ENCODE peak calls at places on chromosomes 5 and 9, in seven cellular contexts. I is H7; P is left ventricle myocardium inferior; B is activated naive CD4-positive, alpha-beta T cell; N is fibroblast of pulmonary artery; V is fibroblast of the aortic adventitia; F is NCI-H1105 treated with DMSO at 0.1 percent for 48 hours. D is an unnamed sample.

GRCh38 chr5:65050826-65051498 is 282.2 kb downstream of the CWC27 start:
- DNase-seq in B (no peak), I (no peak), V (no peak), P (no peak), F (no peak), N (no peak), D (no peak)

GRCh38 chr5:33336911-33337620 is 103.7 kb upstream of the TARS1 start:
- DNase-seq in P (no peak), I (no peak), V (peak), B (no peak), F (no peak), N (peak), D (peak)

GRCh38 chr9:35820076-35820475 is 5.2 kb upstream of the HINT2 start:
- DNase-seq in I (no peak), N (peak), P (no peak), B (no peak), V (peak), F (no peak), D (peak)

GRCh38 chr5:135208555-135209494 is 174.8 kb upstream of the PITX1 start:
- DNase-seq in I (no peak), V (peak), N (peak), P (no peak), F (no peak), B (no peak), D (peak)

GRCh38 chr9:72473474-72474241 is 47.8 kb upstream of the TMC1 start:
- DNase-seq in B (no peak), N (peak), V (peak), P (no peak), I (no peak), F (no peak), D (peak)

GRCh38 chr9:136517950-136518349 is 27.9 kb downstream of the NOTCH1 start:
- DNase-seq in B (no peak), N (no peak), V (no peak), I (no peak), F (no peak), P (no peak), D (no peak)

GRCh38 chr9:101465330-101465915 is 29.8 kb upstream of the ALDOB start:
- DNase-seq in F (no peak), I (peak), V (peak), B (no peak), P (no peak), N (peak), D (peak)

GRCh38 chr5:59840200-59840601 is 53.3 kb downstream of the PDE4D start:
- DNase-seq in B (no peak), V (peak), N (peak), P (no peak), I (no peak), F (no peak), D (peak)

GRCh38 chr5:66415208-66415607 is 181.0 kb upstream of the MAST4 start:
- DNase-seq in N (peak), F (no peak), B (no peak), I (no peak), P (no peak), V (peak), D (no peak)

GRCh38 chr9:94867281-94867841 is 140.9 kb downstream of the AOPEP start:
- DNase-seq in F (no peak), I (no peak), P (peak), V (peak), B (no peak), N (peak), D (peak)

GRCh38 chr5:4020386-4020785 is 424.8 kb downstream of the IRX1 start:
- DNase-seq in F (no peak), N (peak), P (no peak), V (peak), B (no peak), I (no peak), D (no peak)

GRCh38 chr9:124254261-124254682 is 3.5 kb upstream of the NEK6 start:
- DNase-seq in N (no peak), P (no peak), B (no peak), V (no peak), F (no peak), I (peak), D (no peak)

GRCh38 chr9:124286292-124286931 is 28.7 kb downstream of the NEK6 start:
- DNase-seq in P (no peak), V (peak), F (no peak), I (no peak), B (no peak), N (peak), D (peak)

GRCh38 chr9:89746385-89747116 is 141.7 kb downstream of the GADD45G start:
- DNase-seq in F (no peak), B (no peak), N (peak), V (peak), P (peak), I (no peak), D (no peak)

GRCh38 chr9:109880276-109881169 is 100.5 kb downstream of the PALM2AKAP2 start:
- DNase-seq in B (no peak), I (peak), N (peak), V (peak), P (no peak), F (no peak), D (peak)

GRCh38 chr5:333945-334344 is 12.4 kb downstream of the AHRR start:
- DNase-seq in P (no peak), N (no peak), B (no peak), V (no peak), F (no peak), I (no peak), D (no peak)

GRCh38 chr9:94937214-94937903 is 210.9 kb downstream of the AOPEP start:
- DNase-seq in F (no peak), B (no peak), I (no peak), N (peak), P (no peak), V (peak), D (peak)

GRCh38 chr5:143582176-143582575 is 178.7 kb upstream of the NR3C1 start:
- DNase-seq in V (no peak), F (no peak), I (no peak), P (no peak), N (no peak), B (no peak), D (no peak)

GRCh38 chr9:3413984-3414383 is 111.8 kb downstream of the RFX3 start:
- DNase-seq in B (no peak), F (no peak), V (no peak), N (no peak), I (no peak), P (no peak), D (no peak)

GRCh38 chr9:25207402-25207801 is 470.8 kb downstream of the TUSC1 start:
- DNase-seq in V (no peak), N (no peak), F (no peak), I (no peak), P (no peak), B (no peak), D (no peak)

GRCh38 chr9:124212381-124213050 is 45.2 kb upstream of the NEK6 start:
- DNase-seq in I (peak), N (peak), B (no peak), V (peak), P (no peak), F (no peak), D (peak)

GRCh38 chr9:112361602-112362001 is 18.3 kb upstream of the HSDL2 start:
- DNase-seq in V (peak), F (peak), P (no peak), I (peak), N (peak), B (no peak), D (no peak)